ENCODE peak calls at places on chromosome 14, in six cellular contexts. L is ACHN, F is adrenal gland, Q is KBM-7, I is esophagus squamous epithelium, C is AG10803. N is an unnamed sample.

GRCh38 chr14:77035267-77035666 is 6.8 kb upstream of the IRF2BPL start:
- DNase-seq in L (no peak), F (no peak), Q (no peak), I (no peak), C (no peak), N (no peak)

GRCh38 chr14:37641117-37641516 is 45.7 kb downstream of the TTC6 start:
- DNase-seq in L (no peak), F (no peak), Q (no peak), I (no peak), C (no peak), N (no peak)

GRCh38 chr14:91284146-91284790 is 39.8 kb upstream of the GPR68 start:
- DNase-seq in L (peak), F (no peak), Q (no peak), I (no peak), C (peak), N (no peak)

GRCh38 chr14:39229601-39230110 is 4.1 kb upstream of the MIA2 start:
- DNase-seq in L (no peak), F (no peak), Q (no peak), I (no peak), C (no peak), N (no peak)

GRCh38 chr14:31229638-31230229 is 22.1 kb upstream of the HECTD1 start:
- DNase-seq in L (peak), F (peak), Q (peak), I (peak), C (peak), N (peak)

GRCh38 chr14:103136388-103137271 is 13.4 kb downstream of the TNFAIP2 start:
- DNase-seq in L (peak), F (peak), Q (no peak), I (no peak), C (peak), N (no peak)

GRCh38 chr14:79074501-79074900 is 904.3 kb downstream of the NRXN3 start:
- DNase-seq in L (no peak), F (no peak), Q (no peak), I (no peak), C (no peak), N (no peak)

GRCh38 chr14:99733551-99734405 is 49.7 kb downstream of the CYP46A1 start:
- DNase-seq in L (no peak), F (peak), Q (no peak), I (no peak), C (no peak), N (no peak)

GRCh38 chr14:22837750-22838538 is 1.6 kb downstream of the MMP14 start:
- DNase-seq in L (no peak), F (peak), Q (no peak), I (no peak), C (peak), N (no peak)

GRCh38 chr14:100106260-100106659 is 41.0 kb downstream of the EVL start:
- DNase-seq in L (no peak), F (no peak), Q (no peak), I (no peak), C (no peak), N (no peak)

GRCh38 chr14:69360438-69361108 is 37.5 kb downstream of the ERH start:
- DNase-seq in L (no peak), F (no peak), Q (no peak), I (no peak), C (no peak), N (no peak)

GRCh38 chr14:104954746-104955395 is 23.3 kb downstream of the AHNAK2 start:
- DNase-seq in L (no peak), F (no peak), Q (no peak), I (no peak), C (no peak), N (no peak)

GRCh38 chr14:57866199-57866755 is 385 bp upstream of the SLC35F4 start:
- DNase-seq in L (peak), F (no peak), Q (no peak), I (no peak), C (no peak), N (no peak)

GRCh38 chr14:88933203-88933602 is 108.8 kb downstream of the TTC8 start:
- DNase-seq in L (no peak), F (no peak), Q (no peak), I (no peak), C (no peak), N (no peak)

GRCh38 chr14:52044791-52045522 is 23.9 kb downstream of the NID2 start:
- DNase-seq in L (no peak), F (no peak), Q (no peak), I (no peak), C (peak), N (no peak)

GRCh38 chr14:35347323-35348043 is 55.3 kb downstream of the PSMA6 start:
- DNase-seq in L (no peak), F (no peak), Q (peak), I (no peak), C (no peak), N (peak)

GRCh38 chr14:54329082-54329695 is 67.6 kb upstream of the CDKN3 start:
- DNase-seq in L (peak), F (peak), Q (peak), I (no peak), C (peak), N (no peak)

GRCh38 chr14:68293404-68293803 is 473.8 kb downstream of the RAD51B start:
- DNase-seq in L (no peak), F (no peak), Q (no peak), I (no peak), C (no peak), N (no peak)

GRCh38 chr14:36570065-36570464 is 12.3 kb downstream of the NKX2-8 start:
- DNase-seq in L (no peak), F (no peak), Q (no peak), I (no peak), C (no peak), N (no peak)

GRCh38 chr14:75274045-75274898 is 4.4 kb upstream of the FOS start:
- DNase-seq in L (no peak), F (no peak), Q (no peak), I (no peak), C (no peak), N (no peak)

GRCh38 chr14:96042218-96042930 is 3.2 kb downstream of the C14orf132 start:
- DNase-seq in L (no peak), F (no peak), Q (no peak), I (no peak), C (peak), N (no peak)

GRCh38 chr14:90757452-90757851 is 58.8 kb downstream of the TTC7B start:
- DNase-seq in L (no peak), F (no peak), Q (no peak), I (no peak), C (no peak), N (no peak)

GRCh38 chr14:54979039-54979438 is 47.9 kb downstream of the WDHD1 start:
- DNase-seq in L (no peak), F (no peak), Q (no peak), I (no peak), C (no peak), N (no peak)

GRCh38 chr14:81454572-81455218 is 54.6 kb upstream of the STON2 start:
- DNase-seq in L (no peak), F (no peak), Q (no peak), I (no peak), C (no peak), N (no peak)

GRCh38 chr14:73143003-73143402 is 6.7 kb downstream of the PSEN1 start:
- DNase-seq in L (no peak), F (no peak), Q (no peak), I (no peak), C (no peak), N (no peak)

GRCh38 chr14:53265025-53265424 is 111.9 kb upstream of the DDHD1 start:
- DNase-seq in L (no peak), F (no peak), Q (no peak), I (no peak), C (no peak), N (no peak)

GRCh38 chr14:94689218-94689984 is 77.2 kb downstream of the SERPINA3 start:
- DNase-seq in L (peak), F (peak), Q (peak), I (no peak), C (peak), N (no peak)

GRCh38 chr14:88879016-88879415 is 54.6 kb downstream of the TTC8 start:
- DNase-seq in L (no peak), F (no peak), Q (no peak), I (no peak), C (peak), N (peak)

GRCh38 chr14:75454963-75455546 is 27.2 kb downstream of the JDP2 start:
- DNase-seq in L (peak), F (peak), Q (peak), I (no peak), C (peak), N (no peak)

GRCh38 chr14:106530423-106531107 is 1004.2 kb downstream of the TMEM121 start:
- DNase-seq in L (no peak), F (no peak), Q (peak), I (no peak), C (no peak), N (no peak)

GRCh38 chr14:55243813-55244212 is 27.4 kb upstream of the FBXO34 start:
- DNase-seq in L (no peak), F (no peak), Q (no peak), I (no peak), C (no peak), N (no peak)

GRCh38 chr14:81771876-81772275 is 238.2 kb upstream of the SEL1L start:
- DNase-seq in L (no peak), F (no peak), Q (no peak), I (no peak), C (no peak), N (no peak)

GRCh38 chr14:89617471-89618291 is 200.6 kb upstream of the FOXN3 start:
- DNase-seq in L (no peak), F (peak), Q (peak), I (no peak), C (peak), N (no peak)

GRCh38 chr14:39946796-39947195 is 514.6 kb upstream of the FBXO33 start:
- DNase-seq in L (peak), F (no peak), Q (no peak), I (no peak), C (no peak), N (no peak)

GRCh38 chr14:52619692-52620091 is 67.1 kb downstream of the GPR137C start:
- DNase-seq in L (no peak), F (no peak), Q (no peak), I (no peak), C (no peak), N (no peak)

GRCh38 chr14:99570542-99571302 is 33.3 kb downstream of the CCDC85C start:
- DNase-seq in L (no peak), F (no peak), Q (no peak), I (no peak), C (no peak), N (no peak)